ENCODE peak calls at places on chromosomes 4 and X, in nine cellular contexts. T is CD8-positive, alpha-beta T cell; X is NCI-H1092 treated with DMSO at 0.1 percent for 48 hours; K is GM19239; B is adipocyte; W is cardiac fibroblast; Y is astrocyte of the spinal cord; L is D721Med; H is ecto neural progenitor cell. N is an unnamed sample.

GRCh38 chr4:96677499-96677898 is 837.6 kb downstream of the PDHA2 start:
- DNase-seq in T (no peak), X (no peak), K (no peak), B (peak), W (peak), Y (peak), L (no peak), H (no peak), N (peak)

GRCh38 chr4:2831611-2832308 is 11.9 kb upstream of the ADD1 start:
- DNase-seq in T (no peak), X (no peak), K (no peak), B (no peak), W (no peak), Y (no peak), L (peak), H (no peak), N (no peak)

GRCh38 chr4:7183161-7183560 is 9.2 kb upstream of the SORCS2 start:
- DNase-seq in T (no peak), X (no peak), K (no peak), B (no peak), W (no peak), Y (no peak), L (no peak), H (peak), N (no peak)

GRCh38 chr4:102172341-102172740 is 172.9 kb downstream of the SLC39A8 start:
- DNase-seq in T (no peak), X (no peak), K (no peak), B (no peak), W (no peak), Y (no peak), L (no peak), H (no peak), N (no peak)

GRCh38 chrX:345020-345925 is 26.7 kb upstream of the GTPBP6 start:
- DNase-seq in T (no peak), X (no peak), K (no peak), B (no peak), W (no peak), Y (no peak), L (no peak), H (no peak), N (no peak)

GRCh38 chr4:163540977-163541376 is 46.5 kb downstream of the TMA16 start:
- DNase-seq in T (no peak), X (no peak), K (no peak), B (peak), W (peak), Y (peak), L (no peak), H (no peak), N (peak)

GRCh38 chr4:141571368-141571767 is 65.0 kb upstream of the IL15 start:
- DNase-seq in T (no peak), X (no peak), K (no peak), B (peak), W (peak), Y (peak), L (no peak), H (no peak), N (peak)

GRCh38 chr4:175253184-175253902 is 335.2 kb downstream of the ADAM29 start:
- DNase-seq in T (no peak), X (peak), K (no peak), B (peak), W (no peak), Y (no peak), L (no peak), H (no peak), N (no peak)

GRCh38 chrX:103240155-103240554 is 14.8 kb downstream of the TCEAL8 start:
- DNase-seq in T (no peak), X (no peak), K (no peak), B (no peak), W (no peak), Y (no peak), L (no peak), H (no peak), N (no peak)

GRCh38 chrX:137352101-137352660 is 213.7 kb upstream of the ZIC3 start:
- DNase-seq in T (no peak), X (no peak), K (no peak), B (no peak), W (no peak), Y (no peak), L (no peak), H (no peak), N (no peak)

GRCh38 chr4:109560687-109561452 is 824 bp downstream of the MCUB start:
- DNase-seq in T (peak), X (peak), K (peak), B (peak), W (peak), Y (peak), L (no peak), H (no peak), N (peak)

GRCh38 chr4:139389102-139389501 is 64.8 kb upstream of the RAB33B start:
- DNase-seq in T (no peak), X (no peak), K (no peak), B (no peak), W (no peak), Y (no peak), L (no peak), H (no peak), N (no peak)

GRCh38 chr4:183430317-183430986 is 14.0 kb upstream of the CDKN2AIP start:
- DNase-seq in T (peak), X (no peak), K (no peak), B (no peak), W (peak), Y (no peak), L (no peak), H (peak), N (no peak)

GRCh38 chr4:83115000-83115399 is 471 bp upstream of the PLAC8 start:
- DNase-seq in T (no peak), X (no peak), K (no peak), B (peak), W (peak), Y (peak), L (no peak), H (no peak), N (no peak)

GRCh38 chr4:128322311-128322710 is 34.7 kb upstream of the PGRMC2 start:
- DNase-seq in T (no peak), X (no peak), K (no peak), B (no peak), W (no peak), Y (peak), L (no peak), H (no peak), N (no peak)

GRCh38 chr4:95049838-95050237 is 292.1 kb downstream of the BMPR1B start:
- DNase-seq in T (no peak), X (no peak), K (no peak), B (peak), W (peak), Y (peak), L (no peak), H (no peak), N (peak)

GRCh38 chrX:332916-333610 is 14.5 kb upstream of the GTPBP6 start:
- DNase-seq in T (no peak), X (no peak), K (no peak), B (no peak), W (no peak), Y (no peak), L (no peak), H (no peak), N (no peak)

GRCh38 chrX:134236690-134237362 is at the start of gene CCDC160:
- DNase-seq in T (no peak), X (no peak), K (no peak), B (peak), W (peak), Y (peak), L (no peak), H (peak), N (no peak)

GRCh38 chr4:181301735-181302380 is 941.3 kb upstream of the TENM3 start:
- DNase-seq in T (no peak), X (peak), K (peak), B (peak), W (peak), Y (peak), L (peak), H (peak), N (no peak)

GRCh38 chrX:115017455-115017854 is at the start of gene IL13RA2:
- DNase-seq in T (no peak), X (no peak), K (no peak), B (no peak), W (peak), Y (no peak), L (no peak), H (no peak), N (no peak)

GRCh38 chr4:77418333-77418732 is 187.3 kb upstream of the CXCL13 start:
- DNase-seq in T (no peak), X (peak), K (no peak), B (peak), W (peak), Y (no peak), L (no peak), H (no peak), N (no peak)

GRCh38 chrX:23864719-23865349 is 42.9 kb downstream of the APOO start:
- DNase-seq in T (no peak), X (no peak), K (no peak), B (no peak), W (no peak), Y (no peak), L (no peak), H (no peak), N (no peak)

GRCh38 chrX:46279214-46279924 is 265.9 kb downstream of the ZNF674 start:
- DNase-seq in T (no peak), X (no peak), K (no peak), B (peak), W (no peak), Y (no peak), L (no peak), H (no peak), N (no peak)

GRCh38 chr4:44869222-44869882 is 143.0 kb upstream of the GNPDA2 start:
- DNase-seq in T (no peak), X (no peak), K (no peak), B (no peak), W (no peak), Y (no peak), L (no peak), H (no peak), N (no peak)

GRCh38 chrX:148501121-148502066 is 977 bp downstream of the AFF2 start:
- DNase-seq in T (no peak), X (no peak), K (no peak), B (no peak), W (no peak), Y (no peak), L (no peak), H (peak), N (no peak)

GRCh38 chrX:153397256-153397960 is 3.7 kb downstream of the PNMA6E start:
- DNase-seq in T (no peak), X (no peak), K (no peak), B (no peak), W (no peak), Y (no peak), L (no peak), H (no peak), N (no peak)

GRCh38 chr4:109012286-109012880 is 249.5 kb upstream of the ETNPPL start:
- DNase-seq in T (no peak), X (no peak), K (no peak), B (no peak), W (no peak), Y (no peak), L (no peak), H (no peak), N (no peak)

GRCh38 chrX:129239371-129239770 is 283.9 kb downstream of the SMARCA1 start:
- DNase-seq in T (no peak), X (no peak), K (no peak), B (peak), W (peak), Y (peak), L (no peak), H (no peak), N (peak)

GRCh38 chr4:84837751-84838150 is 128.7 kb downstream of the WDFY3 start:
- DNase-seq in T (no peak), X (no peak), K (no peak), B (no peak), W (no peak), Y (no peak), L (no peak), H (no peak), N (no peak)

GRCh38 chr4:53555111-53555510 is 36.2 kb downstream of the LNX1 start:
- DNase-seq in T (no peak), X (no peak), K (no peak), B (no peak), W (no peak), Y (no peak), L (no peak), H (no peak), N (no peak)

GRCh38 chr4:151110236-151110635 is 10.8 kb downstream of the RPS3A start:
- DNase-seq in T (no peak), X (no peak), K (no peak), B (no peak), W (no peak), Y (no peak), L (no peak), H (no peak), N (no peak)

N was measured in astrocyte of the cerebellum.